ENCODE peak calls at places on chromosomes 3 and 15, in eight cellular contexts. E is tibial nerve, S is right atrium auricular region, A is GM12864, K is dorsolateral prefrontal cortex, Q is tibial artery, Z is choroid plexus epithelial cell, T is mammary epithelial cell. C is an unnamed sample.

GRCh38 chr15:28994830-28995180 is 109.0 kb downstream of the APBA2 start:
- DNase-seq in E (no peak), S (no peak), A (no peak), K (no peak), Q (no peak), Z (no peak), T (no peak), C (no peak)

GRCh38 chr3:63351159-63352007 is 73.3 kb downstream of the SYNPR start:
- DNase-seq in E (peak; percentile 26), S (no peak), A (peak; percentile 29), K (no peak), Q (no peak), Z (peak; percentile 83), T (peak; percentile 46), C (no peak)

GRCh38 chr3:236881-237280 is 40.3 kb downstream of the CHL1 start:
- DNase-seq in E (no peak), S (no peak), A (no peak), K (no peak), Q (no peak), Z (no peak), T (no peak), C (no peak)

GRCh38 chr15:39979606-39980005 is 45.7 kb downstream of the EIF2AK4 start:
- DNase-seq in E (no peak), S (no peak), A (no peak), K (no peak), Q (no peak), Z (peak; percentile 80), T (no peak), C (no peak)

GRCh38 chr3:185308126-185308754 is 54.4 kb upstream of the EHHADH start:
- DNase-seq in E (peak; percentile 73), S (no peak), A (no peak), K (no peak), Q (peak; percentile 38), Z (peak; percentile 84), T (peak; percentile 59), C (no peak)

GRCh38 chr15:47402829-47403228 is 314.5 kb upstream of the SEMA6D start:
- DNase-seq in E (no peak), S (no peak), A (no peak), K (no peak), Q (no peak), Z (no peak), T (peak; percentile 4), C (no peak)

GRCh38 chr3:119469378-119470189 is 821 bp downstream of the POGLUT1 start:
- DNase-seq in E (no peak), S (no peak), A (no peak), K (no peak), Q (no peak), Z (peak; percentile 37), T (peak; percentile 42), C (peak; percentile 43)

GRCh38 chr3:133931084-133931483 is 35.4 kb upstream of the RAB6B start:
- DNase-seq in E (no peak), S (peak; percentile 48), A (no peak), K (no peak), Q (no peak), Z (no peak), T (no peak), C (no peak)

GRCh38 chr15:80744826-80745225 is 34.3 kb upstream of the CEMIP start:
- DNase-seq in E (no peak), S (no peak), A (no peak), K (no peak), Q (no peak), Z (peak; percentile 31), T (peak; percentile 9), C (no peak)

GRCh38 chr3:126274735-126275734 is 82.2 kb downstream of the KLF15 start:
- DNase-seq in E (no peak), S (no peak), A (no peak), K (no peak), Q (no peak), Z (no peak), T (no peak), C (no peak)

GRCh38 chr15:68442041-68442440 is 10.1 kb upstream of the ITGA11 start:
- DNase-seq in E (no peak), S (peak; percentile 58), A (no peak), K (no peak), Q (peak; percentile 47), Z (no peak), T (no peak), C (no peak)

GRCh38 chr3:14492948-14493881 is 46.9 kb downstream of the GRIP2 start:
- DNase-seq in E (no peak), S (no peak), A (no peak), K (peak; percentile 31), Q (no peak), Z (no peak), T (no peak), C (no peak)

GRCh38 chr3:64651286-64651685 is 36.5 kb downstream of the ADAMTS9 start:
- DNase-seq in E (no peak), S (no peak), A (no peak), K (no peak), Q (no peak), Z (peak; percentile 19), T (no peak), C (no peak)
- TF ChIP-seq CTCF in E (no peak), S (no peak), A (no peak), K (no peak), Q (peak; percentile 14), Z (peak; percentile 19), T (no peak), C (no peak)

DNA sequence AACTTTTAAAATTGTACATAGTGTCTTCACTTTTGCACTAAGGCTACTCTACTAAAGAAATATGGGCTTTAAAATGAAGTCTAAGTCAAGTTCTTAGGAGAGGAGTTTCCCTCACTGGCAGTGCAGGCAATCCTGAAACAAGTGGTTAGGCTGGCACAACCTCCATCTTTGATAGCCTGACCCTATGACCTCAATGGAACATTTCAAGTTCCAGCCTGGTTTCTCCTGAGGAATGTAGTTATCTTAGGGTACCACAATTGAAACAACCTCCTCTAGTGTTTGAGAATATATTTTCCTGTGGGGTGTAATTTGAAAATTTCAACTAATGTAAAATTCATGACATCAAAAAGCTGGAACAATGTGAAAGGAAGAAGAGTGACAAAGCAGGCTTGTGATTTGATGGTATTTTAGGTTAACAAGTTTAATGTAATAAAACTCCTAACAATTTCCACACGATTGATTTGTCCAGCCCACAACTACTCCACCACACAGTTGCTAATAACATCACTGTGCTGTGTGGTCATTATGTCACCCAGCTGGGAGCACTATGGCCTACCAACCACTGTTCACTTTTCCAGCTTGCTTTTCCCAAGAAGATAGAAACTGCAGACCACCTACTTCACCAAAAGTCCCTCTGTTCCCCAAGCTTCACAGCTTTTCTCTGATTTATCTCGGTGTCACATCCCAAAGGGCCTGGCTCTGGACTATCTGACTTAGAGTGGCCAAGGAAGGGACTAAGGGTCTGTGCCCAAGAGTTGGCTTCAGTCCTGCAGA is 1.8 kb downstream of the WWTR1 start:
- DNase-seq in E (no peak), S (no peak), A (no peak), K (no peak), Q (no peak), Z (no peak), T (no peak), C (no peak)
- H3K4me3 ChIP-seq in E (peak overlapping the region; percentile 78), S (peak overlapping the region; percentile 84), A (no peak overlapping the region), K (peak overlapping the region; percentile 78), Q (peak overlapping the region; percentile 76), Z (peak overlapping the region; percentile 88), T (peak overlapping the region; percentile 83), C (peak overlapping the region; percentile 64)

GRCh38 chr3:42572278-42572677 is 9.5 kb downstream of the SEC22C start:
- DNase-seq in E (peak; percentile 16), S (no peak), A (no peak), K (peak; percentile 51), Q (no peak), Z (peak; percentile 54), T (peak; percentile 35), C (no peak)
- TF ChIP-seq CTCF in E (no peak), S (no peak), A (peak; percentile 76), K (peak; percentile 65), Q (peak; percentile 15), Z (peak; percentile 71), T (peak; percentile 68), C (no peak)

GRCh38 chr15:70406624-70407390 is 309.1 kb upstream of the TLE3 start:
- DNase-seq in E (no peak), S (no peak), A (no peak), K (no peak), Q (no peak), Z (no peak), T (no peak), C (no peak)
- H3K4me3 ChIP-seq in E (no peak overlapping the region), S (no peak overlapping the region), A (no peak overlapping the region), K (no peak overlapping the region), Q (no peak overlapping the region), Z (no peak overlapping the region), T (no peak overlapping the region), C (no peak overlapping the region)

GRCh38 chr15:95425859-95426258 is 904.6 kb upstream of the NR2F2 start:
- DNase-seq in E (no peak), S (no peak), A (no peak), K (no peak), Q (no peak), Z (no peak), T (no peak), C (no peak)

GRCh38 chr15:95416576-95416975 is 913.9 kb upstream of the NR2F2 start:
- DNase-seq in E (no peak), S (no peak), A (no peak), K (no peak), Q (no peak), Z (peak; percentile 33), T (no peak), C (no peak)

GRCh38 chr15:95417761-95418160 is 912.7 kb upstream of the NR2F2 start:
- DNase-seq in E (no peak), S (no peak), A (no peak), K (no peak), Q (no peak), Z (peak; percentile 70), T (no peak), C (no peak)

DNA sequence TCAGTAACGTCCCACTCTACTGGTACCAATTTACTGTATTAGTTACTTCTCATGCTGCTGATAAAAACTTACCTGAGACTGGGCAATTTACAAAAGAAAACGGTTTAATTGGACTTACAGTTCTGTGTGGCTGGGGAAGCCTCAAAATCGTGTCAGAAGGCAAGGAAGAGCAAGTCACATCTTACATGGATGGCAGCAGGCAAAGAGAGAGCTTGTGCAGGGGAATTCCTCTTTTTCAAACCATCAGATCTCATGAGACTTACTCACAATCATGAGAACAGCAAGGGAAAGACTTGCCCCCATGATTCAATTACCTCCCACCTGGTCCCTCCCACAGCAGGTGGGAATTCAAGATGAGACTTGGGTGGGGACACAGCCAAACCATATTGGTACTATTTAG is 908.2 kb upstream of the NR2F2 start:
- DNase-seq in E (no peak), S (no peak), A (no peak), K (no peak), Q (no peak), Z (no peak), T (no peak), C (no peak)
- TF ChIP-seq CTCF in E (no peak), S (no peak), A (no peak), K (no peak), Q (no peak), Z (no peak), T (no peak), C (no peak)

C was measured in left lung.